ENCODE peak calls at places on chromosomes 12 and 14, in four cellular contexts. V is activated CD4-positive, alpha-beta T cell treated with anti-CD3 and anti-CD28 coated beads for 36 hours; T is retina; A is stimulated activated CD4-positive, alpha-beta T cell treated with anti-CD3 and anti-CD28 coated beads, Interleukin-12 subunit alpha, Interleukin-12 subunit beta, amount 100 ng/mL, for 24 hours. C is an unnamed sample.

GRCh38 chr14:67940894-67941455 is 121.4 kb downstream of the RAD51B start:
- DNase-seq in V (no peak), T (no peak), A (no peak), C (no peak)

GRCh38 chr12:129903092-129903945 is 506 bp downstream of the TMEM132D start:
- DNase-seq in V (no peak), T (peak; percentile 87), A (no peak), C (no peak)

GRCh38 chr14:79265366-79265765 is 945.9 kb downstream of the DIO2 start:
- DNase-seq in V (no peak), T (no peak), A (no peak), C (no peak)

GRCh38 chr14:94129758-94130414 is 482 bp upstream of the IFI27L2 start:
- DNase-seq in V (peak; percentile 57), T (peak; percentile 61), A (no peak), C (no peak)

GRCh38 chr14:22848391-22849164 is 12.2 kb downstream of the MMP14 start:
- DNase-seq in V (no peak), T (peak; percentile 50), A (no peak), C (no peak)

GRCh38 chr14:59455411-59455810 is 9.8 kb downstream of the GPR135 start:
- DNase-seq in V (no peak), T (no peak), A (no peak), C (no peak)

GRCh38 chr14:80395031-80395430 is 183.7 kb upstream of the DIO2 start:
- DNase-seq in V (no peak), T (no peak), A (no peak), C (no peak)

GRCh38 chr12:47020211-47020821 is 59.1 kb upstream of the PCED1B start:
- DNase-seq in V (no peak), T (no peak), A (no peak), C (no peak)

GRCh38 chr14:73227812-73228781 is 9.2 kb upstream of the PAPLN start:
- DNase-seq in V (no peak), T (no peak), A (no peak), C (no peak)

GRCh38 chr12:96356831-96357230 is 43.4 kb downstream of the CDK17 start:
- DNase-seq in V (no peak), T (no peak), A (no peak), C (no peak)

GRCh38 chr12:107891967-107892366 is 117.5 kb downstream of the ASCL4 start:
- DNase-seq in V (no peak), T (no peak), A (no peak), C (no peak)

GRCh38 chr14:20116748-20117147 is 6.2 kb downstream of the OR4K17 start:
- DNase-seq in V (no peak), T (no peak), A (no peak), C (no peak)

GRCh38 chr14:102586420-102587119 is 5.9 kb upstream of the RCOR1 start:
- DNase-seq in V (no peak), T (no peak), A (no peak), C (no peak)

GRCh38 chr12:110199360-110200123 is 75.4 kb downstream of the IFT81 start:
- DNase-seq in V (peak; percentile 28), T (peak; percentile 30), A (no peak), C (no peak)

GRCh38 chr12:66268562-66268961 is 33.7 kb upstream of the HELB start:
- DNase-seq in V (no peak), T (no peak), A (no peak), C (no peak)

GRCh38 chr14:75559451-75560187 is 18.8 kb upstream of the FLVCR2 start:
- DNase-seq in V (peak; percentile 85), T (no peak), A (peak; percentile 57), C (peak; percentile 27)

GRCh38 chr12:39441963-39442894 is 691 bp downstream of the KIF21A start:
- DNase-seq in V (peak; percentile 64), T (peak; percentile 93), A (peak; percentile 7), C (peak; percentile 7)

GRCh38 chr12:50003595-50003994 is 21.7 kb downstream of the RACGAP1 start:
- DNase-seq in V (no peak), T (no peak), A (no peak), C (no peak)

GRCh38 chr12:96064266-96064665 is 28.9 kb upstream of the LTA4H start:
- DNase-seq in V (no peak), T (no peak), A (no peak), C (no peak)

GRCh38 chr12:123617580-123617979 is 15.7 kb downstream of the DDX55 start:
- DNase-seq in V (no peak), T (no peak), A (no peak), C (no peak)

GRCh38 chr12:48973531-48973930 is 2.0 kb upstream of the WNT10B start:
- DNase-seq in V (no peak), T (no peak), A (no peak), C (no peak)

GRCh38 chr12:1919284-1919683 is 832 bp upstream of the CACNA2D4 start:
- DNase-seq in V (no peak), T (peak; percentile 1), A (no peak), C (no peak)

GRCh38 chr12:112199136-112199535 is 73.8 kb downstream of the TRAFD1 start:
- DNase-seq in V (no peak), T (no peak), A (no peak), C (no peak)

GRCh38 chr12:124952801-124953200 is 36.1 kb downstream of the DHX37 start:
- DNase-seq in V (no peak), T (no peak), A (no peak), C (no peak)

GRCh38 chr14:97180304-97181200 is 383.4 kb downstream of the VRK1 start:
- DNase-seq in V (peak; percentile 54), T (no peak), A (no peak), C (no peak)